ENCODE peak calls at places on chromosomes 2 and 18, in six cellular contexts. U is tibial nerve, D is hepatocyte, E is GM23248, H is neuronal stem cell, T is tibial artery. X is an unnamed sample. For H3K9me3, the result is how much of the 10 kb centered on the place peaks cover.

GRCh38 chr2:20584637-20585321 is 66.1 kb downstream of the HS1BP3 start:
- DNase-seq in T (peak), H (peak), E (peak), U (no peak), D (peak), X (peak)

GRCh38 chr2:165634855-165635254 is 159.2 kb downstream of the GALNT3 start:
- DNase-seq in E (peak), D (peak), U (no peak), H (peak), T (no peak), X (no peak)

GRCh38 chr2:20179755-20180594 is 45.0 kb downstream of the SDC1 start:
- DNase-seq in T (peak), H (no peak), D (peak), U (no peak), E (no peak), X (no peak)

GRCh38 chr2:226873826-226874225 is 38.0 kb downstream of the RHBDD1 start:
- DNase-seq in E (no peak), U (no peak), T (no peak), H (no peak), D (no peak), X (no peak)

GRCh38 chr2:34998726-34999125 is 1356.9 kb upstream of the CRIM1 start:
- DNase-seq in H (no peak), E (no peak), T (no peak), U (no peak), D (no peak), X (no peak)

GRCh38 chr2:37869756-37870155 is 55.3 kb upstream of the RMDN2 start:
- DNase-seq in U (no peak), E (peak), T (no peak), D (no peak), H (no peak), X (no peak)

GRCh38 chr2:85470850-85471800 is 52.6 kb downstream of the SH2D6 start:
- DNase-seq in U (no peak), H (no peak), T (no peak), D (peak), E (peak), X (no peak)

GRCh38 chr2:43539991-43540860 is 55.6 kb downstream of the THADA start:
- DNase-seq in E (peak), H (no peak), U (peak), T (peak), D (peak), X (no peak)

GRCh38 chr2:241768850-241769249 is 7.8 kb upstream of the GAL3ST2 start:
- DNase-seq in E (no peak), U (no peak), H (no peak), D (no peak), T (no peak), X (peak)

GRCh38 chr2:223949241-223949640 is 4.1 kb upstream of the WDFY1 start:
- DNase-seq in T (no peak), H (no peak), D (no peak), E (no peak), U (no peak), X (no peak)

GRCh38 chr2:241655516-241656189 is 18.2 kb downstream of the ATG4B start:
- DNase-seq in E (no peak), H (no peak), U (no peak), T (no peak), D (no peak), X (no peak)

GRCh38 chr2:220081171-220081570 is 453.7 kb downstream of the SLC4A3 start:
- DNase-seq in H (no peak), T (no peak), D (no peak), E (no peak), U (no peak), X (no peak)

GRCh38 chr18:41320090-41320489 is 634.9 kb upstream of the PIK3C3 start:
- DNase-seq in H (no peak), E (no peak), U (no peak), T (no peak), D (peak), X (no peak)

GRCh38 chr18:43271593-43272432 is 5.5 kb downstream of the SYT4 start:
- DNase-seq in D (peak), H (peak), U (no peak), T (no peak), E (peak), X (peak)

GRCh38 chr2:54984476-54984875 is 65.8 kb downstream of the RTN4 start:
- DNase-seq in T (no peak), E (no peak), D (no peak), U (no peak), H (no peak), X (no peak)

GRCh38 chr2:34229998-34230397 is 630.9 kb upstream of the FAM98A start:
- DNase-seq in U (no peak), T (no peak), E (no peak), H (no peak), D (no peak), X (no peak)

GRCh38 chr2:29920631-29921559 is 491 bp downstream of the ALK start:
- DNase-seq in T (no peak), D (peak), E (peak), U (no peak), H (peak), X (peak)

GRCh38 chr18:8890957-8891464 is 185.7 kb downstream of the MTCL1 start:
- DNase-seq in H (peak), D (peak), E (peak), U (no peak), T (no peak), X (peak)

GRCh38 chr2:85130407-85130806 is 2.8 kb upstream of the TCF7L1 start:
- DNase-seq in D (no peak), E (no peak), T (no peak), U (no peak), H (no peak), X (no peak)

GRCh38 chr2:43142921-43143438 is 83.4 kb downstream of the ZFP36L2 start:
- DNase-seq in D (peak), H (no peak), E (peak), T (no peak), U (no peak), X (no peak)

GRCh38 chr2:226969412-226969811 is 133.6 kb downstream of the RHBDD1 start:
- DNase-seq in E (peak), U (no peak), T (no peak), H (no peak), D (no peak), X (no peak)

GRCh38 chr2:165793161-165793778 is 777 bp downstream of the GALNT3 start:
- DNase-seq in U (no peak), D (peak), T (no peak), E (peak), H (peak), X (no peak)

GRCh38 chr2:878245-878930 is 72.3 kb upstream of the SNTG2 start:
- DNase-seq in D (no peak), T (no peak), E (no peak), H (no peak), U (no peak), X (peak)
- H3K9me3 ChIP-seq in D (under half), T (under half), E (under half), H (under half), U (under half), X (under half)

GRCh38 chr2:2838548-2838845 is 507.4 kb upstream of the MYT1L start:
- DNase-seq in E (no peak), H (no peak), D (no peak), U (no peak), T (no peak), X (no peak)

GRCh38 chr2:2840681-2841300 is 509.7 kb upstream of the MYT1L start:
- DNase-seq in D (no peak), T (peak), U (no peak), H (no peak), E (no peak), X (peak)

GRCh38 chr2:2837768-2838547 is 506.9 kb upstream of the MYT1L start:
- DNase-seq in U (no peak), H (no peak), T (no peak), D (no peak), E (no peak), X (peak)

GRCh38 chr2:2840101-2840531 is 509.0 kb upstream of the MYT1L start:
- DNase-seq in H (no peak), D (no peak), T (no peak), U (no peak), E (no peak), X (peak)

GRCh38 chr2:2839393-2840096 is 508.5 kb upstream of the MYT1L start:
- DNase-seq in E (no peak), T (peak), H (no peak), U (no peak), D (no peak), X (peak)
- H3K9me3 ChIP-seq in E (under half), T (under half), H (under half), U (under half), D (under half), X (under half)

GRCh38 chr2:136207665-136208064 is 89.7 kb upstream of the CXCR4 start:
- DNase-seq in U (no peak), D (no peak), T (no peak), E (no peak), H (no peak), X (no peak)

GRCh38 chr2:136204959-136205358 is 87.0 kb upstream of the CXCR4 start:
- DNase-seq in H (no peak), U (no peak), T (no peak), D (no peak), E (no peak), X (no peak)

GRCh38 chr2:136206613-136207012 is 88.7 kb upstream of the CXCR4 start:
- DNase-seq in T (no peak), D (no peak), H (no peak), E (no peak), U (no peak), X (no peak)

GRCh38 chr2:136207030-136207623 is 89.2 kb upstream of the CXCR4 start:
- DNase-seq in T (peak), E (no peak), D (no peak), H (no peak), U (no peak), X (no peak)

DNA sequence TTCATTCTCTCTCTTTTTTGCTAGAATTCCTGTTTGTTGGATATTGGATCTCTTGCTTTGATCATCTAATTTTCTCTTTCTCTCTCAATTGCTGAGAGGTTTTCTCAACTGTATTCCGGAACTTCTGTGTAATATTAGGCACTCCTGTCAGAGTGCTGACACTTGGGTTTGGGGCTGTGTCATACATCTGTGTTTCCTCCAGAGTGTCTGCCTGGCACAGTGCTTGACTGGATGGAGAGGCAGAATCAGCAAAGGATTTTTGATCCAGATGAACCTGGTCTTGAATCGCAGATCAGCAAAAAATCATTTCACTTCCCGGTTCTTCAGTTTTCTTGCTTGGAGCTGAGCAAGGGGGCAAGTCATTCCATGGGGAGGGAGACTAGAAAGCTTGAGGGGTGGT is 87.7 kb upstream of the CXCR4 start:
- DNase-seq in D (no peak), E (no peak), T (no peak), H (no peak), U (no peak), X (no peak)
- H3K9me3 ChIP-seq in D (under half), E (under half), T (under half), H (under half), U (under half), X (under half)

GRCh38 chr2:98442488-98442887 is 2.2 kb upstream of the INPP4A start:
- DNase-seq in H (no peak), U (no peak), T (no peak), D (no peak), E (no peak), X (no peak)

GRCh38 chr2:98441706-98442450 is 2.8 kb upstream of the INPP4A start:
- DNase-seq in T (no peak), H (no peak), U (no peak), D (no peak), E (no peak), X (no peak)

GRCh38 chr2:98434492-98434891 is 10.2 kb upstream of the INPP4A start:
- DNase-seq in T (no peak), U (no peak), H (no peak), E (no peak), D (no peak), X (no peak)

GRCh38 chr2:98436734-98437133 is 7.9 kb upstream of the INPP4A start:
- DNase-seq in D (no peak), U (no peak), H (no peak), E (no peak), T (no peak), X (no peak)

DNA sequence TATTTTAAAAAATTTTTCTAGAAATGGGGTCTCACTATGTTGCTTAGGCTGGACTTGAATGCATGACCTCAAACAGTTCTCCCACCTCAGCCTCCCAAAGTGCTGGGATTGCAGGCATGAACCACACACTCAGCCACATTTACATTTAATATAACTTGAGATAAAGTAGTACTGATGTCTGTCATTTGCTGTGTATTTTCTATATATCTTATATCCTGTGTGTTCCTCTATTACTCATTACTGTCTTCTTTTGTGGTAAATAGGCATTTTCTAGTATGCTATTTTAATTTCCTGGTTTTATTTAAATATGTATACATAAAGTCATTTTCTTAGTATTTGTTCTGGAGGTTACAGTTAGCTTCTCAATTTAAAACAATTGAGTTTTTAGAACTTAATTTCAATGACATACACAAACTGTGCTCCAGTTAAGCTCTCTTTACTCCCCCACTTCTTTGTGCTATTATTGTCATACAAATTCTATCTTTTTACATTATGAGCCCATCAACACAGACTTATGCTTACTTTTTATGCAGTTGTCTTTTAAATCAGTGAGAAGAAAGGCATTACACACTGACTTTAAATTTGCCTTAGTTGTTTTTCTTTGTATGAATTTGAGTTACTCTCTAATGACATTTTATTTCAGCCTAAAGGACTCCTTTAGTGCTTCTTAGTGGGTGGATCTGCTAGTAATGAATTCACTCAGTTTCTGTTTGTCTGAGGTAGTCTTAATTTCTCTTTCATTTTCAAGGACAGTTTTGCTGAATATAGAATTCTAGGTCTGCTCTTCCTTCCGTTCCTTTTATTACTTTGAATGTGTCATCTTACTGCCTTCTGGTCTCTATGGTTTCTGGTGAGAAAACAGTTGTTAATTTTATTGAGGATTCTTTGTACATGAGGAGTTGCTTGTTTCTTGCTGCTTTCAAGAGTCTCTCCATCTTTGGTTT is 6.2 kb upstream of the INPP4A start:
- DNase-seq in E (no peak), D (no peak), H (no peak), U (no peak), T (no peak), X (no peak)
- H3K9me3 ChIP-seq in E (under half), D (under half), H (under half), U (under half), T (under half), X (under half)

GRCh38 chr2:97717618-97718005 is 4.2 kb downstream of the ZAP70 start:
- DNase-seq in H (no peak), E (no peak), D (no peak), T (no peak), U (no peak), X (no peak)
- H3K9me3 ChIP-seq in H (under half), E (under half), D (under half), T (under half), U (under half), X (under half)

DNA sequence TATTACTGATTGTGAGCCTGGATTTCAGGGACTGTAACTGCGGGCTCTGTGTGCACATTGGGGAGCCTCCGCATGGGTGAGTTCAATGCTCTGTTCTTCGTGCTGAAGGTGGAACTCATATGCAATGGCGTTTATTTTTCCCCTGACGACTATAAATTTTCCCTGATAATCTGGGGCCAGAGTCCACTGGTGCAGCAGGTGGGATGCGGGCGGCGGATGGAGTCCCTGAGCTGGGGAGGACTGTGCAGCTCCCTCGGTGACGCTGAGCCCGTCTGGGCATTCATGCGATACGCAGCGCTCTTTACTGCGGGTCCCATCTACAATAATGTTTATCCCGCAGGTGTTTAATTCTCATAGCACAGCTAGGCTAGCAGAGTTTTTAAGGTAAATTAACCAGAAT is 181.6 kb upstream of the ALKAL2 start:
- DNase-seq in U (no peak), D (no peak), H (no peak), E (no peak), T (no peak), X (no peak)
- H3K9me3 ChIP-seq in U (under half), D (under half), H (under half), E (under half), T (under half), X (under half)

GRCh38 chr2:169871994-169872393 is 44.7 kb downstream of the UBR3 start:
- DNase-seq in U (no peak), H (no peak), D (no peak), T (no peak), E (no peak), X (no peak)
- H3K9me3 ChIP-seq in U (under half), H (under half), D (under half), T (under half), E (under half), X (under half)

X was measured in SJSA1.